ENCODE peak calls at places on chromosomes 13 and 19, in four cellular contexts. Z, U, B and P are unnamed samples. For H3K27me3, the result is how much of the 10 kb centered on the place peaks cover.

GRCh38 chr13:77521595-77522367 is 13.7 kb upstream of the SCEL start:
- ATAC-seq in Z (no peak), U (peak), B (peak), P (no peak)

GRCh38 chr19:46181386-46181774 is 33.3 kb downstream of the IGFL2 start:
- ATAC-seq in Z (no peak), U (no peak), B (no peak), P (no peak)

GRCh38 chr19:47093841-47094240 is 19.7 kb downstream of the ZC3H4 start:
- ATAC-seq in Z (no peak), U (no peak), B (no peak), P (no peak)

GRCh38 chr19:46737275-46737654 is 8.6 kb upstream of the FKRP start:
- ATAC-seq in Z (no peak), U (no peak), B (peak), P (no peak)

GRCh38 chr13:74641586-74641985 is 507.4 kb upstream of the KLF12 start:
- ATAC-seq in Z (no peak), U (no peak), B (no peak), P (no peak)

GRCh38 chr13:33185853-33186252 is 99.7 kb downstream of the STARD13 start:
- ATAC-seq in Z (peak), U (no peak), B (no peak), P (no peak)

GRCh38 chr19:13044160-13044853 is 49.0 kb downstream of the NFIX start:
- ATAC-seq in Z (peak), U (no peak), B (peak), P (no peak)

GRCh38 chr13:79833972-79834371 is 353.0 kb downstream of the NDFIP2 start:
- ATAC-seq in Z (no peak), U (no peak), B (no peak), P (no peak)

GRCh38 chr19:34310494-34310981 is 54.5 kb upstream of the GPI start:
- ATAC-seq in Z (no peak), U (no peak), B (peak), P (no peak)

GRCh38 chr13:51549593-51549992 is 34.7 kb upstream of the WDFY2 start:
- ATAC-seq in Z (no peak), U (no peak), B (no peak), P (no peak)

GRCh38 chr13:50684366-50684765 is 159.1 kb downstream of the DLEU7 start:
- ATAC-seq in Z (peak), U (peak), B (peak), P (no peak)

GRCh38 chr13:33017410-33017929 is 1.2 kb downstream of the KL start:
- ATAC-seq in Z (peak), U (peak), B (peak), P (peak)

GRCh38 chr19:40553885-40554857 is 22.5 kb upstream of the SHKBP1 start:
- ATAC-seq in Z (no peak), U (no peak), B (no peak), P (no peak)

GRCh38 chr19:35155441-35155840 is 906 bp downstream of the FXYD5 start:
- ATAC-seq in Z (peak), U (peak), B (peak), P (no peak)

GRCh38 chr19:23116802-23117571 is at the start of gene ZNF730:
- ATAC-seq in Z (peak), U (peak), B (peak), P (peak)

GRCh38 chr13:60627071-60627686 is 230.2 kb downstream of the TDRD3 start:
- ATAC-seq in Z (no peak), U (peak), B (no peak), P (no peak)

GRCh38 chr19:16628984-16629691 is 1.1 kb upstream of the MED26 start:
- ATAC-seq in Z (peak), U (no peak), B (no peak), P (peak)

GRCh38 chr19:10316229-10317044 is 622 bp upstream of the FDX2 start:
- ATAC-seq in Z (peak), U (no peak), B (peak), P (no peak)

GRCh38 chr19:29967623-29968022 is 25.6 kb downstream of the URI1 start:
- ATAC-seq in Z (no peak), U (no peak), B (peak), P (no peak)
- H3K27ac ChIP-seq in Z (no peak), U (no peak), B (no peak), P (no peak)

GRCh38 chr19:50349277-50350057 is 16.0 kb downstream of the NAPSA start:
- ATAC-seq in Z (no peak), U (no peak), B (no peak), P (no peak)

GRCh38 chr19:50356691-50357177 is 8.7 kb downstream of the NAPSA start:
- ATAC-seq in Z (no peak), U (no peak), B (no peak), P (no peak)

GRCh38 chr19:50357178-50358100 is 8.0 kb downstream of the NAPSA start:
- ATAC-seq in Z (peak), U (peak), B (peak), P (peak)

DNA sequence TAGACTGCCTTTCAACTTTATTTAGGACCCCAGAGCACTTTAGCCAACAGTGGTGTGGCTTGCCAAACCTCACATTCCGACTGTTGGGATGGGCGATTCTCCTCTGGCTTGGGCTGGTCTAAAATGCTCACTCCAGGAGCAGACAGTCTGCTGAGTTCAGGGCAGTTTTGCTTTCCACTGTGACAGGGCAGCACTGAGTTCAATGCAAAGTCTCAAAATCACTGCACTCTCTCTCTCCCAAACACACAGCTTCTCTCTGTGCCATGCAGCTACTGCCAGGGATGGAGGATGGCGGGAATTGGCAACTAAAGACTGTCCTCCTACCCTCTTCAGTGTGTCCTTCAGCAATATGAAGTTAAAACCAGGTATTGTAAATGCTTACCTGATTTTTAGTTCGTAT is 13.2 kb downstream of the NAPSA start:
- ATAC-seq in Z (no peak), U (no peak), B (no peak), P (no peak)
- H3K27me3 ChIP-seq in Z (under half), U (under half), B (under half), P (under half)

GRCh38 chr13:102311433-102311796 is 90.4 kb downstream of the FGF14 start:
- ATAC-seq in Z (no peak), U (no peak), B (no peak), P (no peak)
- H3K27ac ChIP-seq in Z (peak), U (no peak), B (no peak), P (peak)

DNA sequence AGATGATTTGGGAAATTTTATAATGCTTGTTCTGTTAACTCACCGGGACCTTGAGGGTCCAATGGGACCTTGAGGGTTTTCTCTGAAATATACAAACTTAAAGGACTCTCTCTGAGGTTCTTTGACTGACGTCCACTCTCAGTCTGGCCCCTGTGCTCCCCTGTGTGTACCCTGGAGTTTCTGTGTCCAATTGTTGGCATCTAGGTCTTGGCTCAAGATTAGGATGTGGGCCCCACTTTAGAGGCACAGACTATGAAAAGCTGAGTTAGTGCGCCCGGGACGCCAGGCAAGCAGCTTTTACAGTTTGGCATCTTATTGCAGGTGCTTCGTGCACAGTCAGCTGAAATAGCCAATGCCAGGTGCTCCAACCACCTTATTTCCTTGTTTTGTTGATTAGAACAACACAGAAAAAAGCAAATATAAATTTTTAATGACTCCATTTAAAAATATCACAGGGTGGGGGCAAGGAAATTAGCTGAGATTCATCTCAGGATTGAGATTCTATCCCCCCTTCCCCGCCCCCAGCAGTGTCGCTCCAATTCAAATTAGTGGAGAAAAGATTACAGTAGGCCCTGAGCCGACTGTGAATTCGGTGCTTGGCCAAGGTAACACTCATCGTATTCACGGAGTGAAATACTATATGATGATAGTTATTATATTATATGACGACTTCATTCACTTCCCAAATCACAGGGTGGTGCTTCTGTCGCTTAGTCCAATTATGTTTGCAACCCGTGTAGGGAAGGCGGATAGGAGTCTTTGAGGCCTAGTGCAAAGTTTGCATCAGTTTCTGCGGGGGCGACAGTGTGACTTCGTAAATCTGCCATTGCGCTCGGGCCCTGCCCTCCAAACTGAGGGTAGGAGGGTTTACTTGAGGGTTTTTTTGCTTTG is 4.3 kb downstream of the SOX1 start:
- ATAC-seq in Z (no peak), U (no peak), B (no peak), P (no peak)
- H3K27me3 ChIP-seq in Z (half or more), U (half or more), B (under half), P (half or more)

GRCh38 chr13:27955192-27955591 is 13.9 kb downstream of the CDX2 start:
- ATAC-seq in Z (no peak), U (no peak), B (no peak), P (no peak)

GRCh38 chr13:27956576-27957300 is 12.4 kb downstream of the CDX2 start:
- ATAC-seq in Z (no peak), U (no peak), B (no peak), P (no peak)

GRCh38 chr13:27952931-27953670 is 16.0 kb downstream of the CDX2 start:
- ATAC-seq in Z (no peak), U (no peak), B (peak), P (peak)

GRCh38 chr13:27954406-27954851 is 14.7 kb downstream of the CDX2 start:
- ATAC-seq in Z (no peak), U (peak), B (peak), P (peak)

GRCh38 chr13:27953671-27954405 is 15.3 kb downstream of the CDX2 start:
- ATAC-seq in Z (peak), U (peak), B (peak), P (peak)
- H3K27ac ChIP-seq in Z (no peak), U (no peak), B (peak), P (no peak)

GRCh38 chr13:113411216-113412023 is 41.9 kb downstream of the ADPRHL1 start:
- ATAC-seq in Z (peak), U (no peak), B (no peak), P (peak)
- H3K27me3 ChIP-seq in Z (under half), U (under half), B (under half), P (under half)

DNA sequence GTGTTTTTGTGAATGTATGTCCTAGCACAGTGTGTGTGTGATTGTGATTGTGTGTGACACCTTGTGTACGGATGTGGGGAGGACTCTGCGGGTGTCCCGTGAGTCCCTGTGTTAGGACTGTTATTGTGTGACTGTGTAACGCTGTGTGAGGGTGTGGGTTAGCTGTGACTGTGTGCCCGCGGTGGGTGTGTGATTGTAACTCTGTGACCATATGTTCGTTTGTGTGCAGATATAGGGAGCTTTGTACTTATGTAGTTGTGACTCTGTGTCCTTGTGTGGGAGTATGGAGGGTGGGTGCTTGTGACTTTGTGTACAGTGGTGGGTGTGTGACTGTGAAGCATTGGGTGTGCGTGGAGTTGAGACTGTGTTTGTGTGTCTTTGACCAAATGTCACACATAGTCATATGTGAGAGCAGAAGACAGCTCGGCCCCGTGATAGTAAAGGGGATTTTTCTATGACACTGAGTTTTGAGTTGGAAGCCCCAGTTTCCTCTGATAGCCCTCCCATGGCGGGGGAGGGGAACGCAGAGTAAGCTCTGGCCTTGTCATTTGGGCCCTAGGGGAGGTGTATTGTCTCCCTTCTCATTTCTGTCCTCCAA is 949 bp upstream of the ZNF260 start:
- ATAC-seq in Z (peak), U (peak), B (peak), P (no peak)
- H3K27ac ChIP-seq in Z (peak), U (peak), B (peak), P (peak)

GRCh38 chr19:41813911-41814310 is 17.5 kb downstream of the CEACAM3 start:
- ATAC-seq in Z (no peak), U (no peak), B (no peak), P (no peak)
- H3K27me3 ChIP-seq in Z (under half), U (under half), B (under half), P (under half)

GRCh38 chr19:4439243-4439642 is 18.4 kb downstream of the UBXN6 start:
- ATAC-seq in Z (no peak), U (no peak), B (no peak), P (no peak)
- H3K27ac ChIP-seq in Z (no peak), U (no peak), B (no peak), P (no peak)

GRCh38 chr13:29428992-29429315 is 166.5 kb downstream of the SLC7A1 start:
- ATAC-seq in Z (no peak), U (no peak), B (no peak), P (no peak)

GRCh38 chr13:29434217-29434940 is 161.1 kb downstream of the SLC7A1 start:
- ATAC-seq in Z (no peak), U (no peak), B (no peak), P (no peak)

GRCh38 chr13:29428310-29428991 is 167.0 kb downstream of the SLC7A1 start:
- ATAC-seq in Z (peak), U (no peak), B (peak), P (peak)

GRCh38 chr13:29427937-29428309 is 167.6 kb downstream of the SLC7A1 start:
- ATAC-seq in Z (no peak), U (no peak), B (no peak), P (no peak)

GRCh38 chr13:29429496-29429895 is 166.0 kb downstream of the SLC7A1 start:
- ATAC-seq in Z (no peak), U (no peak), B (no peak), P (no peak)
- H3K27me3 ChIP-seq in Z (under half), U (under half), B (under half), P (under half)